ENCODE peak calls at places on chromosomes 11 and 22, in seven cellular contexts. F, Y, V, T, O, Z and W are unnamed samples.

GRCh38 chr11:72231396-72232259 is 7.1 kb downstream of the INPPL1 start:
- DNase-seq in F (no peak), Y (no peak), V (no peak), T (no peak), O (no peak), Z (no peak), W (peak; percentile 81)

GRCh38 chr11:88104408-88104807 is 70.8 kb downstream of the RAB38 start:
- DNase-seq in F (no peak), Y (no peak), V (no peak), T (no peak), O (no peak), Z (no peak), W (no peak)

GRCh38 chr22:25354456-25354855 is 135.0 kb downstream of the CRYBB2 start:
- DNase-seq in F (no peak), Y (no peak), V (no peak), T (no peak), O (no peak), Z (no peak), W (peak; percentile 76)

GRCh38 chr11:125994509-125994908 is 48.7 kb downstream of the VSIG10L2 start:
- DNase-seq in F (no peak), Y (no peak), V (no peak), T (no peak), O (no peak), Z (no peak), W (no peak)

GRCh38 chr22:43996170-43996980 is 27.7 kb upstream of the PARVB start:
- DNase-seq in F (peak; percentile 28), Y (no peak), V (no peak), T (peak; percentile 39), O (peak; percentile 67), Z (peak; percentile 23), W (peak; percentile 92)

GRCh38 chr22:41157083-41157482 is 48.0 kb upstream of the L3MBTL2 start:
- DNase-seq in F (no peak), Y (no peak), V (no peak), T (no peak), O (no peak), Z (no peak), W (no peak)

GRCh38 chr11:78562398-78562797 is 12.3 kb downstream of the NARS2 start:
- DNase-seq in F (no peak), Y (peak; percentile 75), V (no peak), T (no peak), O (no peak), Z (no peak), W (no peak)

GRCh38 chr11:6353367-6353987 is 33.2 kb upstream of the CAVIN3 start:
- DNase-seq in F (peak; percentile 51), Y (peak; percentile 40), V (peak; percentile 59), T (peak; percentile 60), O (peak; percentile 55), Z (peak; percentile 21), W (peak; percentile 25)

GRCh38 chr11:60389279-60389910 is 6.9 kb upstream of the MS4A14 start:
- DNase-seq in F (no peak), Y (no peak), V (no peak), T (no peak), O (no peak), Z (no peak), W (no peak)

GRCh38 chr22:45228401-45228754 is 12.3 kb downstream of the KIAA0930 start:
- DNase-seq in F (no peak), Y (no peak), V (no peak), T (peak; percentile 27), O (no peak), Z (no peak), W (no peak)

GRCh38 chr11:125245299-125245698 is 80.7 kb downstream of the PKNOX2 start:
- DNase-seq in F (peak; percentile 37), Y (peak; percentile 4), V (peak; percentile 19), T (no peak), O (no peak), Z (no peak), W (no peak)

GRCh38 chr22:42676059-42676607 is 26.9 kb upstream of the CYB5R3 start:
- DNase-seq in F (peak; percentile 52), Y (peak; percentile 43), V (no peak), T (no peak), O (no peak), Z (no peak), W (no peak)

GRCh38 chr11:1836011-1836945 is 1.5 kb downstream of the SYT8 start:
- DNase-seq in F (no peak), Y (no peak), V (no peak), T (peak; percentile 25), O (no peak), Z (no peak), W (no peak)

GRCh38 chr11:40338739-40339138 is 1120.7 kb downstream of the LRRC4C start:
- DNase-seq in F (no peak), Y (peak; percentile 80), V (no peak), T (no peak), O (no peak), Z (no peak), W (no peak)

GRCh38 chr11:2383823-2384722 is 7.0 kb downstream of the CD81 start:
- DNase-seq in F (peak; percentile 62), Y (no peak), V (no peak), T (no peak), O (peak; percentile 66), Z (no peak), W (no peak)

DNA sequence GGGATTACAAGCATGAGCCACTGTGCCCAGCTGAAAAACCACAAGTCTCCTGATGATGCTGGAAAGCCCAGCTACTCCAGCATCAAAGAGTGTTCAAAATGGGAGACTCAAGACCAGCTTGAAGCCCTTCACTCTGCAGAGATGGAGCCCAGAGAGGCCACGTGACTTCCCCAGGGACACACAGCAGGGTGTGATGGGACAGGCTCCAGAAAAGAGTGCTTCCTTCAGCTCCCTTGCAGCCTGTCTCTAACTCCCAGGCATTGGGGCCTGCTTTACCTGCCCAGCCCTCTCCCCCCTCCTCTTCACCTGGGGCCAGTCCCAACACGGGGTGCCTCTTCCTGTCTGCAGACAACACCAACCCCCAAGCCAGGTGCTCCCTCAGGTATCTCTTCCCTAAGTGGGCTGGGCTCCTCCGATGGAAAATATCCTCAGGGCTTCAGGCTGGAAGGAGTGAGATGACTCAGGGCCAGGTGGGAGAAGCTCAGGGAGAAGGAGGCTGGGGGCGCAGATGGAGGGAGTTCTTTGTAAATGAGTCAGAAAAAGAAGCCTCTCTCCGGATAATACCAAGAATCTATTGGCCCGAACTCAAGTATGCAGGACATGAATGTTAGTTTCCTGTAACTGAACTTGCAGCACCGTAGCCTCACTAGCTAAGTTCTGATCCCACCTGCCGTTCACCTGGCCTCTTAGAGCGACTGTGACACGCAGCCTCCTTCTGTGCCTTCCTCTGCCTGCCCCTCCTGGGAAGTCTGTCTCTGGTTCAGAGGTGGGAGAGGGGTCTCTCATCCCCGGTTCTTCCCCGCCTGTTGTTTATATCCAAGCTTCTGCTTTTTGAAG is 326.6 kb downstream of the MN1 start:
- DNase-seq in F (peak; percentile 28), Y (peak; percentile 94), V (peak; percentile 50), T (peak; percentile 23), O (no peak), Z (no peak), W (no peak)
- TF ChIP-seq CTCF in F (no peak), Y (no peak), V (no peak), T (no peak), O (no peak), Z (no peak), W (no peak)

GRCh38 chr11:118917488-118918127 is 8.1 kb downstream of the BCL9L start:
- DNase-seq in F (peak; percentile 89), Y (peak; percentile 91), V (peak; percentile 74), T (peak; percentile 84), O (peak; percentile 77), Z (peak; percentile 68), W (peak; percentile 96)
- H3K4me3 ChIP-seq in F (peak overlapping the region; percentile 22), Y (no peak overlapping the region), V (peak overlapping the region; percentile 99), T (no peak overlapping the region), O (no peak overlapping the region), Z (no peak overlapping the region), W (no peak overlapping the region)

GRCh38 chr11:3639841-3640240 is 2.0 kb downstream of the ART5 start:
- DNase-seq in F (no peak), Y (no peak), V (no peak), T (no peak), O (no peak), Z (no peak), W (no peak)

GRCh38 chr11:3644817-3645235 is at the start of gene ART1:
- DNase-seq in F (peak; percentile 27), Y (no peak), V (no peak), T (no peak), O (no peak), Z (no peak), W (no peak)

GRCh38 chr11:3641191-3641590 is 601 bp downstream of the ART5 start:
- DNase-seq in F (no peak), Y (no peak), V (no peak), T (no peak), O (no peak), Z (no peak), W (no peak)

GRCh38 chr11:3641701-3642070 is at the start of gene ART5:
- DNase-seq in F (no peak), Y (no peak), V (no peak), T (no peak), O (no peak), Z (no peak), W (peak; percentile 20)

GRCh38 chr11:3642071-3642951 is 519 bp upstream of the ART5 start:
- DNase-seq in F (peak; percentile 83), Y (peak; percentile 58), V (peak; percentile 89), T (peak; percentile 83), O (peak; percentile 74), Z (peak; percentile 33), W (peak; percentile 68)
- TF ChIP-seq POLR2A in F (peak; percentile 29), Y (no peak), V (peak; percentile 34), T (peak; percentile 32), O (peak; percentile 33), Z (no peak), W (no peak)

DNA sequence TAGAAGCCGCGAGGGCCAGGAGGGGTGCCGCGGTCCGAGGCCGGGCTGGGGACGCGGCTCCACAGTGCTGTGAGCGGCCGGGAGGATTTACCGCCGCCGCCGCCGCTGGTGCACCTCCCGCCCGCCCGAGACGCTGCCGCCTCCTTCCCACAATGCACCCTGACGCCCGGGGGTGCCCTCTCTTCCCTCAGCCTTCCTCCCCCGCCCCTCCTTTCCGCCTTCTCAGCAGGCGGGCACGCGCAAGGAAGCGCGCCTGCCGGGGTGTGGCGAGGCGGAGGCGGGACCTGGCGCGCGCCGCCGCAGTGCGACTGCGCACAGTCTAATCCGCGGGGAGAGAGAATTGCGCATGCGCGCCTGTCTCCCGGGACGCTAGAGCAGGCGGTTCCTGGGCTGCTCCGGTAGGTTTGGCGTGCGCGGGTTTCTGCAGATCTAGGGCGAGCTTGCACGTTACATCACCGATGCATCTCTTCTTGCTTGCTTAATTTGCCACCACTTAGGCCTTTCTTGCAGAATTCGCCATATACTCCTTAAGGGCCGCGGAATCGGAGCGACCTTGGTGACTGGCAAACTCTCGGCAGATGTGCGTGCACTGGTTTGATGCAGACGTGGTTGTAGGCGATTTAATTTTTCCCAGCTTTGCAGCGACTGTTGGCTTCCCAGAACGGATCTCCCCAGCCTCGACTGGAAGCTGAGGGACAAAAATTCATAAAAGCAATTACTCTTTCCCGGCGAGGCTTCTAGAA is at the start of the genes GVQW3 and THAP12:
- DNase-seq in F (peak; percentile 98), Y (peak; percentile 97), V (peak; percentile 98), T (peak; percentile 97), O (peak; percentile 98), Z (peak; percentile 94), W (peak; percentile 96)
- TF ChIP-seq CTCF in F (peak; percentile 31), Y (no peak), V (no peak), T (no peak), O (no peak), Z (no peak), W (no peak)